ENCODE peak calls at places on chromosomes 7 and 10, in five cellular contexts. E is activated naive CD8-positive, alpha-beta T cell treated with anti-CD3 and anti-CD28 coated beads for 36 hours; R is activated T-helper 1 cell treated with anti-CD3 and anti-CD28 coated beads, Interleukin-12 subunit alpha, Interleukin-12 subunit beta, Interleukin-2, Interleukin-4 antibody, amounts not matched to agents 30 ng/mL and 10 ng/mL and 1 ng/mL, durations not matched to agents 14 hours and 24 hours and 36 hours; H is spleen; N is activated naive CD4-positive, alpha-beta T cell treated with anti-CD3 and anti-CD28 coated beads for 36 hours. F is an unnamed sample.

GRCh38 chr7:107167483-107168232 is 1.1 kb upstream of the HBP1 start:
- DNase-seq in E (no peak), R (no peak), H (no peak), N (peak; percentile 86), F (no peak)

GRCh38 chr7:82291931-82292330 is 151.6 kb downstream of the CACNA2D1 start:
- DNase-seq in E (no peak), R (no peak), H (no peak), N (no peak), F (no peak)

GRCh38 chr10:34715511-34716187 is 99.4 kb downstream of the PARD3 start:
- DNase-seq in E (no peak), R (no peak), H (no peak), N (no peak), F (no peak)

GRCh38 chr10:37930423-37930822 is 46.0 kb downstream of the ZNF25 start:
- DNase-seq in E (no peak), R (no peak), H (no peak), N (no peak), F (no peak)

GRCh38 chr7:117872565-117873055 is 631 bp downstream of the CTTNBP2 start:
- DNase-seq in E (no peak), R (no peak), H (no peak), N (no peak), F (no peak)

GRCh38 chr7:18495412-18496335 is at the start of gene HDAC9:
- DNase-seq in E (no peak), R (no peak), H (peak; percentile 75), N (no peak), F (peak; percentile 21)

GRCh38 chr10:78549536-78549935 is 515.9 kb downstream of the RPS24 start:
- DNase-seq in E (no peak), R (no peak), H (no peak), N (no peak), F (no peak)

GRCh38 chr7:668139-668871 is 58.2 kb upstream of the DNAAF5 start:
- DNase-seq in E (no peak), R (no peak), H (peak; percentile 79), N (no peak), F (no peak)

GRCh38 chr10:30804478-30805055 is 175.0 kb upstream of the LYZL2 start:
- DNase-seq in E (no peak), R (no peak), H (peak; percentile 68), N (no peak), F (no peak)

GRCh38 chr10:91349381-91349780 is 60.8 kb upstream of the HECTD2 start:
- DNase-seq in E (no peak), R (no peak), H (no peak), N (no peak), F (no peak)

GRCh38 chr10:73209705-73210104 is 37.4 kb downstream of the DNAJC9 start:
- DNase-seq in E (no peak), R (no peak), H (no peak), N (no peak), F (no peak)

GRCh38 chr7:3897430-3898385 is 596.7 kb downstream of the SDK1 start:
- DNase-seq in E (no peak), R (peak; percentile 22), H (no peak), N (peak; percentile 67), F (peak; percentile 42)

GRCh38 chr10:84337199-84337598 is 8.8 kb downstream of the CCSER2 start:
- DNase-seq in E (no peak), R (no peak), H (no peak), N (no peak), F (no peak)

GRCh38 chr10:132492323-132493035 is 45.1 kb upstream of the INPP5A start:
- DNase-seq in E (no peak), R (no peak), H (peak; percentile 41), N (no peak), F (no peak)

GRCh38 chr7:157278791-157279678 is 57.8 kb upstream of the DNAJB6 start:
- DNase-seq in E (no peak), R (peak; percentile 17), H (peak; percentile 90), N (no peak), F (peak; percentile 67)

GRCh38 chr7:84799131-84799530 is 387.7 kb downstream of the SEMA3D start:
- DNase-seq in E (no peak), R (no peak), H (no peak), N (no peak), F (no peak)

GRCh38 chr10:87659571-87660483 is at the start of gene PAPSS2:
- DNase-seq in E (peak; percentile 25), R (no peak), H (peak; percentile 88), N (peak; percentile 27), F (no peak)

GRCh38 chr10:54797636-54798395 is 3.2 kb downstream of the PCDH15 start:
- DNase-seq in E (no peak), R (no peak), H (no peak), N (no peak), F (no peak)

GRCh38 chr7:55366461-55367138 is 1.5 kb downstream of the LANCL2 start:
- DNase-seq in E (peak; percentile 13), R (no peak), H (no peak), N (peak; percentile 28), F (no peak)

GRCh38 chr7:83732305-83732704 is 83.4 kb upstream of the SEMA3E start:
- DNase-seq in E (no peak), R (no peak), H (no peak), N (no peak), F (no peak)

GRCh38 chr10:122126763-122127659 is 138.0 kb downstream of the TACC2 start:
- DNase-seq in E (no peak), R (no peak), H (no peak), N (no peak), F (no peak)

GRCh38 chr10:111295788-111296187 is 219.0 kb downstream of the ADRA2A start:
- DNase-seq in E (no peak), R (no peak), H (no peak), N (no peak), F (no peak)

GRCh38 chr10:102208311-102209035 is 17.6 kb upstream of the ELOVL3 start:
- DNase-seq in E (no peak), R (no peak), H (no peak), N (no peak), F (no peak)

GRCh38 chr10:112712536-112712935 is 237.5 kb upstream of the TCF7L2 start:
- DNase-seq in E (no peak), R (no peak), H (no peak), N (no peak), F (no peak)

GRCh38 chr10:78600740-78601139 is 468.0 kb upstream of the ZMIZ1 start:
- DNase-seq in E (no peak), R (no peak), H (no peak), N (no peak), F (no peak)

GRCh38 chr7:80950550-80950967 is 31.7 kb upstream of the SEMA3C start:
- DNase-seq in E (no peak), R (no peak), H (no peak), N (no peak), F (no peak)

GRCh38 chr10:97327348-97328294 is 6.9 kb downstream of the FRAT2 start:
- DNase-seq in E (no peak), R (no peak), H (no peak), N (no peak), F (no peak)

GRCh38 chr7:21300692-21301091 is 127.2 kb upstream of the SP4 start:
- DNase-seq in E (no peak), R (no peak), H (no peak), N (no peak), F (peak; percentile 13)

GRCh38 chr10:80515941-80516340 is 21.8 kb upstream of the SH2D4B start:
- DNase-seq in E (no peak), R (no peak), H (peak; percentile 60), N (no peak), F (no peak)

GRCh38 chr10:61942997-61943457 is 41.5 kb downstream of the ARID5B start:
- DNase-seq in E (no peak), R (no peak), H (no peak), N (no peak), F (no peak)

GRCh38 chr10:79244841-79245504 is 102.3 kb upstream of the PPIF start:
- DNase-seq in E (no peak), R (no peak), H (peak; percentile 90), N (peak; percentile 66), F (peak; percentile 76)

GRCh38 chr10:131898061-131898460 is 2.7 kb upstream of the PPP2R2D start:
- DNase-seq in E (no peak), R (no peak), H (peak; percentile 41), N (no peak), F (no peak)

GRCh38 chr7:155227788-155228458 is 69.8 kb upstream of the INSIG1 start:
- DNase-seq in E (no peak), R (no peak), H (peak; percentile 69), N (no peak), F (no peak)

F was measured in B cell.